ENCODE peak calls at places on chromosomes 2 and 18, in four cellular contexts. C is GM12878, U is K562, B is HepG2. N is an unnamed sample.

GRCh38 chr2:239805043-239805329 is 220.2 kb downstream of the NDUFA10 start:
- DNase-seq in C (no peak), B (no peak), U (no peak), N (no peak)

GRCh38 chr2:31219131-31219969 is 2.0 kb upstream of the CAPN14 start:
- DNase-seq in B (no peak), C (peak; percentile 79), U (no peak), N (peak; percentile 19)

GRCh38 chr2:205776139-205776538 is 93.8 kb downstream of the NRP2 start:
- DNase-seq in U (peak; percentile 66), B (peak; percentile 62), C (no peak), N (peak; percentile 63)

GRCh38 chr2:120766758-120767351 is 31.2 kb downstream of the GLI2 start:
- DNase-seq in B (no peak), U (no peak), C (no peak), N (no peak)

GRCh38 chr18:80247403-80247916 is at the start of gene PARD6G:
- DNase-seq in C (no peak), B (peak; percentile 26), U (peak; percentile 95), N (peak; percentile 54)

GRCh38 chr2:188902906-188903305 is 71.3 kb upstream of the COL3A1 start:
- DNase-seq in C (no peak), U (no peak), B (no peak), N (peak; percentile 18)

GRCh38 chr2:9207641-9208301 is 1.2 kb downstream of the ASAP2 start:
- DNase-seq in U (no peak), B (no peak), C (no peak), N (peak; percentile 50)

GRCh38 chr2:235989591-235989990 is 178.6 kb downstream of the GBX2 start:
- DNase-seq in U (no peak), C (no peak), B (no peak), N (no peak)

GRCh38 chr2:240255811-240256703 is 115.6 kb upstream of the OTOS start:
- DNase-seq in U (no peak), C (no peak), B (peak; percentile 96), N (no peak)

GRCh38 chr2:128310094-128310716 is 8.5 kb downstream of the HS6ST1 start:
- DNase-seq in B (no peak), C (no peak), U (no peak), N (no peak)

GRCh38 chr2:223037433-223037800 is 14.6 kb upstream of the KCNE4 start:
- DNase-seq in B (no peak), U (no peak), C (no peak), N (no peak)

GRCh38 chr2:96685285-96685591 is 42.7 kb downstream of the FER1L5 start:
- DNase-seq in B (no peak), C (no peak), U (no peak), N (no peak)

GRCh38 chr2:236852100-236852976 is 233.4 kb upstream of the COPS8 start:
- DNase-seq in C (no peak), U (no peak), B (no peak), N (no peak)

GRCh38 chr2:227824711-227825110 is 11.1 kb downstream of the CCL20 start:
- DNase-seq in C (no peak), B (no peak), U (no peak), N (no peak)

GRCh38 chr2:135963841-135964240 is 21.6 kb downstream of the DARS1 start:
- DNase-seq in C (no peak), U (no peak), B (no peak), N (no peak)

GRCh38 chr2:189569295-189569925 is 11.2 kb downstream of the SLC40A1 start:
- DNase-seq in U (no peak), C (no peak), B (no peak), N (no peak)

GRCh38 chr2:20571231-20571630 is 79.7 kb downstream of the HS1BP3 start:
- DNase-seq in U (no peak), B (no peak), C (no peak), N (no peak)

GRCh38 chr2:73260338-73260984 is 23.8 kb downstream of the FBXO41 start:
- DNase-seq in U (peak; percentile 80), B (peak; percentile 72), C (no peak), N (peak; percentile 76)

GRCh38 chr2:68560583-68560982 is 82.8 kb upstream of the PROKR1 start:
- DNase-seq in B (peak; percentile 55), C (no peak), U (no peak), N (no peak)

GRCh38 chr2:107627164-107627563 is 199.5 kb upstream of the RGPD4 start:
- DNase-seq in C (no peak), B (no peak), U (no peak), N (no peak)

GRCh38 chr2:207828361-207829057 is 58.8 kb upstream of the FZD5 start:
- DNase-seq in U (no peak), B (peak; percentile 98), C (no peak), N (no peak)

GRCh38 chr18:58868440-58868839 is 3.8 kb downstream of the ZNF532 start:
- DNase-seq in C (no peak), B (no peak), U (no peak), N (no peak)

GRCh38 chr18:28018361-28018760 is 158.6 kb downstream of the CDH2 start:
- DNase-seq in U (no peak), C (no peak), B (no peak), N (no peak)

GRCh38 chr2:217434183-217434620 is 568.6 kb downstream of the TNS1 start:
- DNase-seq in B (peak; percentile 69), C (peak; percentile 49), U (peak; percentile 21), N (peak; percentile 71)

GRCh38 chr2:233422050-233422639 is 67.9 kb downstream of the DGKD start:
- DNase-seq in B (no peak), U (no peak), C (peak; percentile 66), N (peak; percentile 75)

GRCh38 chr2:203327582-203327917 is 644 bp upstream of the ABI2 start:
- DNase-seq in U (peak; percentile 6), C (no peak), B (no peak), N (peak; percentile 21)

GRCh38 chr2:188813846-188814245 is 160.3 kb upstream of the COL3A1 start:
- DNase-seq in C (no peak), U (no peak), B (no peak), N (no peak)

GRCh38 chr18:36380173-36380827 is 82.8 kb downstream of the FHOD3 start:
- DNase-seq in B (no peak), C (no peak), U (no peak), N (no peak)

GRCh38 chr2:8627019-8627691 is 54.7 kb upstream of the ID2 start:
- DNase-seq in U (no peak), C (no peak), B (peak; percentile 80), N (peak; percentile 54)

GRCh38 chr2:177281400-177282021 is 17.0 kb upstream of the NFE2L2 start:
- DNase-seq in C (peak; percentile 64), B (no peak), U (no peak), N (no peak)

GRCh38 chr18:48293954-48294893 is 115.0 kb downstream of the ZBTB7C start:
- DNase-seq in C (no peak), B (no peak), U (no peak), N (no peak)

GRCh38 chr18:11177382-11177781 is 28.0 kb upstream of the PIEZO2 start:
- DNase-seq in U (no peak), C (no peak), B (peak; percentile 49), N (no peak)

GRCh38 chr2:176637497-176638166 is 368.4 kb downstream of the MTX2 start:
- DNase-seq in B (no peak), U (no peak), C (no peak), N (peak; percentile 75)

GRCh38 chr2:231664727-231665126 is 43.6 kb upstream of the PTMA start:
- DNase-seq in U (no peak), B (no peak), C (no peak), N (no peak)

GRCh38 chr2:234429265-234429664 is 67.6 kb downstream of the ARL4C start:
- DNase-seq in U (no peak), C (no peak), B (peak; percentile 55), N (no peak)

DNA sequence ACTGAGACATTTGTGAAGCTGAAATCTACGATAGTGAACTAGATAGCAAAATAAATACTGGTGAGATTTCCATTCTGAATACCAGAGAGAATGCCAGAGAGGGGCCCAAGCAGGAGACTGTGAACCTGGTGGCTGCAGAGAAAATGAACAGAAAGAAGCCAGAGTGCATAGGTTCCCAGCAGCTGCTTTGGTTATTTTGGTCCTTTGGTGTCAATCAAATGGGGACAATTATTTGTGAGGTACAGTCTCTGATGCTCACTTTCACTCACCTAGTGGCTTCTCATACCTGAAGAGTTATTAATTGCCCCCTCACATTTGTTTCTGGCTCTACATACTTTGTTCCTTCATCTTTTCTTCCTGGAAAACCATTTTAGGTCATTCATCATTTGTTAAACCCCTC is 812.1 kb downstream of the CPS1 start:
- DNase-seq in C (no peak), B (no peak), U (no peak), N (no peak)
- TF ChIP-seq CHD4 in C (no peak), B (no peak), U (no peak), N (no peak)

DNA sequence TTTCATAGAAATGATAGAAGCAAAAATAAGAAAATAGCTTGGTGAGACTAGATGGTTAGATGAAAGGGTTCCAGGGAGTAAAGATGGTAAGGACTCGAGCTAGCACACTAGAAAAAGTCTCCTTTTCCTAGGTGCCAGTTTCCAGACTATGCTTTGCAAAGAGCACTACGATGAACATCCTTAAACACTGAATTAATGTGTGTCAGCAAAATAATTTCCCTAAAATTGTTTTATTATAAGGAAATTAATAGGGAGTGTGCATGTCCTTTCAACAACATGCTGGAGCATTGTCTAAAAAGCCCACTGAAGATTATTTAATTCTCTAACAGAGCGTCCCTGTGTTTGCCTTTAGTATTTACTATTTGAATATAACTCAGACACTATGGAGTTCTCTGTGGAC is 107.4 kb upstream of the NDUFV2 start:
- DNase-seq in C (no peak), U (no peak), B (no peak), N (no peak)
- TF ChIP-seq CHD4 in C (no peak), U (no peak), B (no peak), N (no peak)

GRCh38 chr2:190603374-190603773 is 45.5 kb upstream of the NAB1 start:
- DNase-seq in B (no peak), C (no peak), U (no peak), N (no peak)
- TF ChIP-seq CHD4 in B (no peak), C (no peak), U (no peak), N (no peak)

GRCh38 chr2:69716555-69717120 is 25.3 kb upstream of the ANXA4 start:
- DNase-seq in C (no peak), U (no peak), B (no peak), N (no peak)
- TF ChIP-seq CHD4 in C (no peak), U (no peak), B (no peak), N (no peak)

N was measured in A549.